ENCODE peak calls at places on chromosome 16, in five cellular contexts. P is CD8-positive, alpha-beta memory T cell; A is heart left ventricle; L is colonic mucosa; U is right lobe of liver. V is an unnamed sample. For H3K4me1, the result is how much of the 10 kb centered on the place peaks cover.

GRCh38 chr16:54125751-54126655 is 160.6 kb downstream of the IRX3 start:
- DNase-seq in A (no peak), P (no peak), U (no peak), L (no peak), V (no peak)

GRCh38 chr16:593406-593805 is 3.5 kb downstream of the RAB40C start:
- DNase-seq in L (peak), A (no peak), P (no peak), U (no peak), V (peak)

GRCh38 chr16:69725480-69726312 is 664 bp downstream of the NQO1 start:
- DNase-seq in A (no peak), L (no peak), P (no peak), U (no peak), V (no peak)

GRCh38 chr16:74650966-74651567 is 15.6 kb downstream of the RFWD3 start:
- DNase-seq in A (no peak), P (no peak), U (no peak), L (no peak), V (no peak)

GRCh38 chr16:31301708-31302400 is 42.1 kb downstream of the ITGAM start:
- DNase-seq in L (no peak), P (no peak), U (no peak), A (no peak), V (peak)

GRCh38 chr16:87626401-87626800 is 24.1 kb downstream of the JPH3 start:
- DNase-seq in P (no peak), A (peak), L (no peak), U (no peak), V (no peak)

GRCh38 chr16:52068447-52069074 is 478.4 kb downstream of the TOX3 start:
- DNase-seq in L (peak), U (no peak), P (no peak), A (no peak), V (no peak)

GRCh38 chr16:49876716-49877129 is 20.8 kb upstream of the ZNF423 start:
- DNase-seq in A (peak), U (no peak), P (no peak), L (peak), V (peak)

GRCh38 chr16:87297918-87298631 is 19.1 kb downstream of the C16orf95 start:
- DNase-seq in L (no peak), P (no peak), A (no peak), U (peak), V (no peak)

GRCh38 chr16:20910781-20911321 is 10.3 kb downstream of the LYRM1 start:
- DNase-seq in L (no peak), A (no peak), U (no peak), P (no peak), V (no peak)

GRCh38 chr16:86042996-86043725 is 144.2 kb downstream of the IRF8 start:
- DNase-seq in L (no peak), A (no peak), P (no peak), U (no peak), V (no peak)

GRCh38 chr16:75555213-75555706 is 792 bp downstream of the TMEM231 start:
- DNase-seq in U (peak), L (peak), A (peak), P (no peak), V (peak)

GRCh38 chr16:49856741-49857330 is 924 bp upstream of the ZNF423 start:
- DNase-seq in A (peak), L (peak), P (no peak), U (peak), V (peak)

GRCh38 chr16:54493594-54493993 is 207.0 kb upstream of the IRX3 start:
- DNase-seq in A (no peak), U (no peak), L (no peak), P (no peak), V (no peak)

GRCh38 chr16:56965939-56966515 is 4.3 kb downstream of the CETP start:
- DNase-seq in A (no peak), U (no peak), L (no peak), P (no peak), V (no peak)

GRCh38 chr16:10519929-10520868 is 60.2 kb downstream of the EMP2 start:
- DNase-seq in L (no peak), A (no peak), P (no peak), U (peak), V (no peak)

GRCh38 chr16:89308391-89309333 is 91.2 kb downstream of the ZNF778 start:
- DNase-seq in U (peak), P (no peak), L (no peak), A (peak), V (peak)

GRCh38 chr16:11056989-11057645 is 112.8 kb downstream of the CLEC16A start:
- DNase-seq in U (no peak), A (no peak), P (no peak), L (no peak), V (no peak)

GRCh38 chr16:87978127-87978526 is 26.9 kb downstream of the BANP start:
- DNase-seq in U (no peak), P (no peak), A (no peak), L (no peak), V (no peak)

GRCh38 chr16:26569793-26570192 is 496.9 kb upstream of the C16orf82 start:
- DNase-seq in A (no peak), L (no peak), P (no peak), U (no peak), V (no peak)

GRCh38 chr16:57380671-57381462 is 8.6 kb downstream of the CX3CL1 start:
- DNase-seq in L (no peak), U (no peak), A (peak), P (no peak), V (peak)

DNA sequence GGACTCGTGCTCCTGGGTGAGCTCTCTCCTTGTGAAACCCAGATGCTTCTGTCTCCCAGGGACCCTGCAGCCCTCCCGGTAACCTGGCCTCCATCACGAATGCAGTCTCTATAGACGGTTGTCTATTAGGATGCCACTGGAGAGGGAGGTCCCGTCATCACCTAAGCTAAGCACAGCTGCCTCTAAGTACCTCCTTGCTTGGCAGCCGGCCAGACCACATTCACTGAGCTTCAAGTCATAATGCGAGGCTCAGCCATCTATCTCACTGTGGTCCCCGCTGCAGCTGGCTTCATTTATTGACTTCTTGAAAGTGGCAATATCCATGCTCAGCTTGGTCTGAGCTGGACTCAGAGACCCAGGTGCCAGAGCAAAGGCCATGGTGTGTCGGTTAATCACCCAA is 74.5 kb upstream of the HSBP1 start:
- DNase-seq in L (no peak), U (no peak), A (no peak), P (no peak), V (no peak)
- H3K4me1 ChIP-seq in L (under half), U (under half), A (under half), P (under half), V (under half)

GRCh38 chr16:22356930-22357634 is 17.3 kb downstream of the CDR2 start:
- DNase-seq in P (no peak), L (no peak), A (no peak), U (no peak), V (no peak)
- H3K4me3 ChIP-seq in P (no peak), L (no peak), A (no peak), U (no peak), V (no peak)

GRCh38 chr16:77866769-77867168 is 78.4 kb downstream of the VAT1L start:
- DNase-seq in L (no peak), P (no peak), U (no peak), A (no peak), V (no peak)
- H3K4me1 ChIP-seq in L (under half), P (under half), U (under half), A (under half), V (under half)

GRCh38 chr16:72219282-72219681 is 47.3 kb upstream of the PMFBP1 start:
- DNase-seq in U (no peak), A (no peak), L (no peak), P (no peak), V (no peak)

GRCh38 chr16:72221216-72221995 is 49.5 kb upstream of the PMFBP1 start:
- DNase-seq in A (no peak), P (no peak), U (no peak), L (no peak), V (no peak)

GRCh38 chr16:72214821-72215220 is 42.9 kb upstream of the PMFBP1 start:
- DNase-seq in A (no peak), U (no peak), L (no peak), P (no peak), V (no peak)

GRCh38 chr16:72211085-72211484 is 39.1 kb upstream of the PMFBP1 start:
- DNase-seq in U (no peak), P (no peak), A (no peak), L (no peak), V (no peak)

DNA sequence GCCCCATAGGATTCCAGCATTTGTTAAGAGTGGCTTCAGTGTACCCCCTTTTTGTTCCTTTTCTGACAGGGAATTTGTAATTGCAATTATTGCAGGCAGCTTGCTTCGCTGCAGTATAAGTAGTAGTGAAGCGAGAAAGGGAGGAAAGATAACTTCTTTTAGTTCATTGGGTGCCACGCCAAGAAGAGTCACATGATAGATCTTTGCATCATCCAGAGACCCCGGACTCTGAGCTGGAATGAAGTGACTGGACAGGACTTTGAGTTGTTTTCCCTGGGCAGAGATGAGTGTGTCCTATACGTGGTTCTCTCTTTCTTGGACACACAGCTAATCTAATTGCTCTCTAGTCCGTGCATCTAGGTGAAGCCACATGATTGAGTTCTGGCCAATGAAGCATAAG is 44.8 kb upstream of the PMFBP1 start:
- DNase-seq in P (no peak), U (no peak), L (no peak), A (no peak), V (no peak)
- H3K4me3 ChIP-seq in P (no peak), U (no peak), L (no peak), A (no peak), V (no peak)

GRCh38 chr16:66923866-66924265 is 1.5 kb downstream of the RRAD start:
- DNase-seq in A (no peak), L (no peak), P (no peak), U (no peak), V (peak)
- H3K4me1 ChIP-seq in A (under half), L (under half), P (under half), U (under half), V (under half)

GRCh38 chr16:28924399-28924761 is 658 bp downstream of the RABEP2 start:
- DNase-seq in U (peak), A (no peak), L (no peak), P (no peak), V (no peak)

GRCh38 chr16:28923231-28923587 is 1.8 kb downstream of the RABEP2 start:
- DNase-seq in A (no peak), P (no peak), U (no peak), L (no peak), V (no peak)

GRCh38 chr16:28925386-28926228 is 569 bp upstream of the RABEP2 start:
- DNase-seq in U (no peak), A (peak), P (peak), L (peak), V (peak)

GRCh38 chr16:28924762-28925385 is at the start of gene RABEP2:
- DNase-seq in L (peak), U (peak), P (peak), A (peak), V (peak)

DNA sequence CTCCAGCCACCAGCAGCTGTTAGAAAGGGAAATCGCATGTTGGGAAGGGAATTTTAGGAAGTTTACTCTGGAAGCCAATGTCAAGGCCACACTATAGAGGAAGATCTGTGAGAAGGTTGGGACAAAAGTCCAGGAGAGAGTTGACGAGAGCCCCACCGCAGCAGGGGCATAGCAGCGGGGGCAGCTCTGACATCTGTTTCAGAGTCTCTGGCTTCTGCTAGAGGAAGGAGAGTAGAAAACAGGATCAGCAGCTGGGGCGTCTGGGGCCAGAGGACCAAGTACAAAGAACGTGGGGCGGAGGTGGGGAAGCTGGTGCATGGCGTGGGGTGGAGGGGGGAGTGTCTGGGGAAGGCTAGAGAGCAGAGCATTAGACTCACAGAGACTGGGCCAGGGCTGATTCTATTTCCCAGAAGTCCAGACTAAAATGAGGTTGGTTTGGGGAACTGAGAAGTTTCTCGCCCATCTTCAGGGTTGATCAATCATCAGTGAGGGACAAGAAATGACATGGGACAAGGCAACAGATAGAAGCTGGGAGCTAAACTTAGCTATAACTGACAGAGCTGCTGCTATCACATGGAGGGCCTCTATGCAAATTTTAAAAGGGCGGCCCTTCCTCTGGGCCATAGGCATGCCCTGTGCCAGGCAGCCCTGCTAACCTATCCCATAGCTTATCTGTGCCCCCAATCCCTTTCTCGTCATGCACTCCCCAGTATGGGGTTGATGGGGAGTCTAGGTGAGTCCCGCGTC is 1.2 kb downstream of the RABEP2 start:
- DNase-seq in U (no peak), A (no peak), L (peak), P (no peak), V (peak)
- H3K4me3 ChIP-seq in U (no peak), A (no peak), L (peak), P (no peak), V (no peak)

V was measured in mucosa of descending colon.